ENCODE peak calls at places on chromosome 9, in ten cellular contexts. One of them, this sample, is unnamed.

GRCh38 chr9:119526703-119527102 is 157.5 kb upstream of the BRINP1 start:
- DNase-seq in H1: no peak
- DNase-seq in CD8-positive, alpha-beta T cell: no peak
- DNase-seq in K562: no peak
- DNase-seq in esophagus squamous epithelium: no peak
- DNase-seq in substantia nigra: no peak
- DNase-seq in heart right ventricle: no peak
- DNase-seq in brain microvascular endothelial cell: no peak
- DNase-seq in RWPE1: no peak
- DNase-seq in neural progenitor cell: no peak
- DNase-seq in this sample: no peak

GRCh38 chr9:18910858-18911257 is 122.2 kb downstream of the SAXO1 start:
- DNase-seq in H1: no peak
- DNase-seq in CD8-positive, alpha-beta T cell: no peak
- DNase-seq in K562: no peak
- DNase-seq in esophagus squamous epithelium: no peak
- DNase-seq in substantia nigra: no peak
- DNase-seq in heart right ventricle: no peak
- DNase-seq in brain microvascular endothelial cell: peak; percentile 29
- DNase-seq in RWPE1: no peak
- DNase-seq in neural progenitor cell: no peak
- DNase-seq in this sample: no peak

GRCh38 chr9:124488641-124489040 is 18.6 kb downstream of the NR5A1 start:
- DNase-seq in H1: no peak
- DNase-seq in CD8-positive, alpha-beta T cell: no peak
- DNase-seq in K562: no peak
- DNase-seq in esophagus squamous epithelium: no peak
- DNase-seq in substantia nigra: no peak
- DNase-seq in heart right ventricle: no peak
- DNase-seq in brain microvascular endothelial cell: no peak
- DNase-seq in RWPE1: no peak
- DNase-seq in neural progenitor cell: no peak
- DNase-seq in this sample: no peak

GRCh38 chr9:77092536-77092935 is 73.1 kb downstream of the FOXB2 start:
- DNase-seq in H1: no peak
- DNase-seq in CD8-positive, alpha-beta T cell: no peak
- DNase-seq in K562: no peak
- DNase-seq in esophagus squamous epithelium: no peak
- DNase-seq in substantia nigra: no peak
- DNase-seq in heart right ventricle: no peak
- DNase-seq in brain microvascular endothelial cell: no peak
- DNase-seq in RWPE1: no peak
- DNase-seq in neural progenitor cell: peak; percentile 4
- DNase-seq in this sample: no peak

GRCh38 chr9:110669439-110669838 is 848 bp downstream of the MUSK start:
- DNase-seq in H1: no peak
- DNase-seq in CD8-positive, alpha-beta T cell: no peak
- DNase-seq in K562: no peak
- DNase-seq in esophagus squamous epithelium: no peak
- DNase-seq in substantia nigra: no peak
- DNase-seq in heart right ventricle: no peak
- DNase-seq in brain microvascular endothelial cell: no peak
- DNase-seq in RWPE1: peak; percentile 46
- DNase-seq in neural progenitor cell: no peak
- DNase-seq in this sample: no peak

GRCh38 chr9:136042541-136042940 is 52.5 kb downstream of the NACC2 start:
- DNase-seq in H1: no peak
- DNase-seq in CD8-positive, alpha-beta T cell: no peak
- DNase-seq in K562: no peak
- DNase-seq in esophagus squamous epithelium: no peak
- DNase-seq in substantia nigra: no peak
- DNase-seq in heart right ventricle: no peak
- DNase-seq in brain microvascular endothelial cell: no peak
- DNase-seq in RWPE1: no peak
- DNase-seq in neural progenitor cell: no peak
- DNase-seq in this sample: no peak

GRCh38 chr9:100086097-100086496 is 12.7 kb downstream of the ERP44 start:
- DNase-seq in H1: no peak
- DNase-seq in CD8-positive, alpha-beta T cell: no peak
- DNase-seq in K562: no peak
- DNase-seq in esophagus squamous epithelium: no peak
- DNase-seq in substantia nigra: no peak
- DNase-seq in heart right ventricle: no peak
- DNase-seq in brain microvascular endothelial cell: no peak
- DNase-seq in RWPE1: no peak
- DNase-seq in neural progenitor cell: no peak
- DNase-seq in this sample: no peak

GRCh38 chr9:131642496-131643083 is 97.3 kb downstream of the PRRT1B start:
- DNase-seq in H1: no peak
- DNase-seq in CD8-positive, alpha-beta T cell: no peak
- DNase-seq in K562: no peak
- DNase-seq in esophagus squamous epithelium: no peak
- DNase-seq in substantia nigra: no peak
- DNase-seq in heart right ventricle: no peak
- DNase-seq in brain microvascular endothelial cell: no peak
- DNase-seq in RWPE1: no peak
- DNase-seq in neural progenitor cell: peak; percentile 26
- DNase-seq in this sample: no peak

GRCh38 chr9:2493106-2493505 is 128.5 kb upstream of the VLDLR start:
- DNase-seq in H1: no peak
- DNase-seq in CD8-positive, alpha-beta T cell: no peak
- DNase-seq in K562: no peak
- DNase-seq in esophagus squamous epithelium: no peak
- DNase-seq in substantia nigra: no peak
- DNase-seq in heart right ventricle: no peak
- DNase-seq in brain microvascular endothelial cell: no peak
- DNase-seq in RWPE1: no peak
- DNase-seq in neural progenitor cell: no peak
- DNase-seq in this sample: peak; percentile 10

GRCh38 chr9:79817469-79818004 is 245.8 kb downstream of the TLE4 start:
- DNase-seq in H1: no peak
- DNase-seq in CD8-positive, alpha-beta T cell: no peak
- DNase-seq in K562: no peak
- DNase-seq in esophagus squamous epithelium: no peak
- DNase-seq in substantia nigra: no peak
- DNase-seq in heart right ventricle: no peak
- DNase-seq in brain microvascular endothelial cell: peak; percentile 7
- DNase-seq in RWPE1: no peak
- DNase-seq in neural progenitor cell: peak; percentile 21
- DNase-seq in this sample: no peak

GRCh38 chr9:2159521-2160417 is 144.6 kb downstream of the SMARCA2 start:
- DNase-seq in H1: no peak
- DNase-seq in CD8-positive, alpha-beta T cell: no peak
- DNase-seq in K562: no peak
- DNase-seq in esophagus squamous epithelium: no peak
- DNase-seq in substantia nigra: no peak
- DNase-seq in heart right ventricle: no peak
- DNase-seq in brain microvascular endothelial cell: peak; percentile 14
- DNase-seq in RWPE1: no peak
- DNase-seq in neural progenitor cell: no peak
- DNase-seq in this sample: no peak

GRCh38 chr9:69865986-69866385 is 45.4 kb downstream of the CFAP95 start:
- DNase-seq in H1: no peak
- DNase-seq in CD8-positive, alpha-beta T cell: no peak
- DNase-seq in K562: no peak
- DNase-seq in esophagus squamous epithelium: no peak
- DNase-seq in substantia nigra: no peak
- DNase-seq in heart right ventricle: no peak
- DNase-seq in brain microvascular endothelial cell: no peak
- DNase-seq in RWPE1: no peak
- DNase-seq in neural progenitor cell: no peak
- DNase-seq in this sample: peak; percentile 26

GRCh38 chr9:71648453-71648852 is 119.9 kb downstream of the CEMIP2 start:
- DNase-seq in H1: no peak
- DNase-seq in CD8-positive, alpha-beta T cell: no peak
- DNase-seq in K562: peak; percentile 20
- DNase-seq in esophagus squamous epithelium: no peak
- DNase-seq in substantia nigra: no peak
- DNase-seq in heart right ventricle: no peak
- DNase-seq in brain microvascular endothelial cell: no peak
- DNase-seq in RWPE1: no peak
- DNase-seq in neural progenitor cell: no peak
- DNase-seq in this sample: no peak

GRCh38 chr9:71644819-71645362 is 123.4 kb downstream of the CEMIP2 start:
- DNase-seq in H1: no peak
- DNase-seq in CD8-positive, alpha-beta T cell: no peak
- DNase-seq in K562: no peak
- DNase-seq in esophagus squamous epithelium: no peak
- DNase-seq in substantia nigra: no peak
- DNase-seq in heart right ventricle: no peak
- DNase-seq in brain microvascular endothelial cell: no peak
- DNase-seq in RWPE1: no peak
- DNase-seq in neural progenitor cell: no peak
- DNase-seq in this sample: no peak

GRCh38 chr9:71643330-71643729 is 125.0 kb downstream of the CEMIP2 start:
- DNase-seq in H1: no peak
- DNase-seq in CD8-positive, alpha-beta T cell: no peak
- DNase-seq in K562: no peak
- DNase-seq in esophagus squamous epithelium: no peak
- DNase-seq in substantia nigra: no peak
- DNase-seq in heart right ventricle: no peak
- DNase-seq in brain microvascular endothelial cell: no peak
- DNase-seq in RWPE1: no peak
- DNase-seq in neural progenitor cell: no peak
- DNase-seq in this sample: no peak

GRCh38 chr9:71646131-71646530 is 122.2 kb downstream of the CEMIP2 start:
- DNase-seq in H1: no peak
- DNase-seq in CD8-positive, alpha-beta T cell: no peak
- DNase-seq in K562: no peak
- DNase-seq in esophagus squamous epithelium: no peak
- DNase-seq in substantia nigra: no peak
- DNase-seq in heart right ventricle: no peak
- DNase-seq in brain microvascular endothelial cell: no peak
- DNase-seq in RWPE1: no peak
- DNase-seq in neural progenitor cell: no peak
- DNase-seq in this sample: no peak

GRCh38 chr9:71647094-71647591 is 121.2 kb downstream of the CEMIP2 start:
- DNase-seq in H1: no peak
- DNase-seq in CD8-positive, alpha-beta T cell: peak; percentile 50
- DNase-seq in K562: peak; percentile 61
- DNase-seq in esophagus squamous epithelium: no peak
- DNase-seq in substantia nigra: no peak
- DNase-seq in heart right ventricle: peak; percentile 68
- DNase-seq in brain microvascular endothelial cell: peak; percentile 66
- DNase-seq in RWPE1: peak; percentile 57
- DNase-seq in neural progenitor cell: no peak
- DNase-seq in this sample: peak; percentile 13
- H3K27ac ChIP-seq in H1: no peak overlapping the region
- H3K27ac ChIP-seq in CD8-positive, alpha-beta T cell: no peak overlapping the region
- H3K27ac ChIP-seq in K562: peak overlapping the region; percentile 76
- H3K27ac ChIP-seq in esophagus squamous epithelium: no peak overlapping the region
- H3K27ac ChIP-seq in substantia nigra: no peak overlapping the region
- H3K27ac ChIP-seq in heart right ventricle: no peak overlapping the region
- H3K27ac ChIP-seq in brain microvascular endothelial cell: no peak overlapping the region
- H3K27ac ChIP-seq in RWPE1: peak overlapping the region; percentile 42
- H3K27ac ChIP-seq in neural progenitor cell: no peak overlapping the region
- H3K27ac ChIP-seq in this sample: no peak overlapping the region

GRCh38 chr9:95459218-95459617 is 57.6 kb downstream of the PTCH1 start:
- DNase-seq in H1: no peak
- DNase-seq in CD8-positive, alpha-beta T cell: no peak
- DNase-seq in K562: no peak
- DNase-seq in esophagus squamous epithelium: no peak
- DNase-seq in substantia nigra: no peak
- DNase-seq in heart right ventricle: no peak
- DNase-seq in brain microvascular endothelial cell: no peak
- DNase-seq in RWPE1: no peak
- DNase-seq in neural progenitor cell: no peak
- DNase-seq in this sample: no peak
- H3K27ac ChIP-seq in H1: no peak overlapping the region
- H3K27ac ChIP-seq in CD8-positive, alpha-beta T cell: no peak overlapping the region
- H3K27ac ChIP-seq in K562: no peak overlapping the region
- H3K27ac ChIP-seq in esophagus squamous epithelium: no peak overlapping the region
- H3K27ac ChIP-seq in substantia nigra: no peak overlapping the region
- H3K27ac ChIP-seq in heart right ventricle: no peak overlapping the region
- H3K27ac ChIP-seq in brain microvascular endothelial cell: no peak overlapping the region
- H3K27ac ChIP-seq in RWPE1: no peak overlapping the region
- H3K27ac ChIP-seq in neural progenitor cell: no peak overlapping the region
- H3K27ac ChIP-seq in this sample: no peak overlapping the region

DNA sequence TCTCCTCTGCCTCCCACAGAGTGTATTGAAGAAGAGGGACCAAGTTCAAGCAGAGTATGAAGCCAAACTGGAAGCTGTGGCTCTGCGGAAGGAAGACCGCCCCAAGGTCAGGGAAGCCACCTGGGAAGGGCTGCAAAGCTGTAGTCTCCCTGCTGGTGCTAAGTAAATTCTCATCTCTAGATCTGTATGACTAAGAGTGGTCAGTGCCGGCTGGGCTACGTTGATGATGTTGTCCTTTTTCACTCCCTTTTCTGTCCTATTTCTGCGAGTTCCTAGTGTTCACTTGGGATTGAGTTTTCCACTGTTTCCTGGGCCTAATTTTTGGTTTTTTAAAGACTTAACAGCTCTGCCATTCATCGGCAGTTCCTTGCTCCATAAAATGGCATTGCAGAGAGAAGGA is 39.8 kb downstream of the SLC46A2 start:
- DNase-seq in H1: no peak
- DNase-seq in CD8-positive, alpha-beta T cell: no peak
- DNase-seq in K562: no peak
- DNase-seq in esophagus squamous epithelium: no peak
- DNase-seq in substantia nigra: no peak
- DNase-seq in heart right ventricle: no peak
- DNase-seq in brain microvascular endothelial cell: no peak
- DNase-seq in RWPE1: no peak
- DNase-seq in neural progenitor cell: no peak
- DNase-seq in this sample: no peak
- H3K27ac ChIP-seq in H1: no peak overlapping the region
- H3K27ac ChIP-seq in CD8-positive, alpha-beta T cell: no peak overlapping the region
- H3K27ac ChIP-seq in K562: no peak overlapping the region
- H3K27ac ChIP-seq in esophagus squamous epithelium: no peak overlapping the region
- H3K27ac ChIP-seq in substantia nigra: no peak overlapping the region
- H3K27ac ChIP-seq in heart right ventricle: no peak overlapping the region
- H3K27ac ChIP-seq in brain microvascular endothelial cell: no peak overlapping the region
- H3K27ac ChIP-seq in RWPE1: no peak overlapping the region
- H3K27ac ChIP-seq in neural progenitor cell: no peak overlapping the region
- H3K27ac ChIP-seq in this sample: no peak overlapping the region

DNA sequence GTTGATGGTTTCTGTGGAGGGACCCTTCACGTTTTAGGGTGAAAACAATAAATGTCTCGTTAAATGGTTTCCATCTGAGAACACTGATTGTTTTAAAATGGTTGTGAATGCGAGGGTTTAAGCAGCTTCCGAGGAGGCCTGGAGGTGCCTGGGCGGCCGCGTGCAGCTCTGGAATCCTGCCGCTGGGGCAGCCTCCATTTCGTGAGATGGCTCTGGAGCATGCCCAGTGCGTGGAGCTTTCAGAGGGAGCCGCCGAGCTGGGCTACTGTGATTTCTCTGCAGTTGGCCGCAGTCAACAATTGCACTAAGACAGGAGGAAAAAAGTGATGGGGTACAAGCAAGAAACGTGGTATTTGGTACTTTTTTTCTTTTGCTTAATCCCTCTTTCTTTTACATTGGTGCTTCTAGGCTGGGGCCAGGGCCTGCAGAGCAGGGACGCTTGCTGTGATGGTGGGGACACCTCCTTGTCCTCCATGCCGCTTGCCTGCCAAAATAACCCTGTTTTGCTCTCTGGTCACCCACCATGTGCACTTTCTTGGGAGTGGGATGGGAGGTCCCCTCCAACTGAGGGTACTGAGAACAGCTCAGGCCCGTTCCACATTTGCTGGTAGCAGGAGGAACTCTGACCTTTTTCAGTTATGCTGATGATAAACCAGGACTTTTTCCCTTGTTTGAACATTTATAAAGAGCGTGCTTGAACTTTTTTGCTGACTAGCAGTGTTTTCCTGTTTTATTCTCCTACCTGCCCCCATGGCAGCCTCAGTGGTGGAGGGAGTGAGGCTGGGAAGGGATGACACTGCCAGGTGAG is 47.1 kb downstream of the EHMT1 start:
- DNase-seq in H1: no peak
- DNase-seq in CD8-positive, alpha-beta T cell: no peak
- DNase-seq in K562: no peak
- DNase-seq in esophagus squamous epithelium: no peak
- DNase-seq in substantia nigra: no peak
- DNase-seq in heart right ventricle: no peak
- DNase-seq in brain microvascular endothelial cell: peak; percentile 32
- DNase-seq in RWPE1: no peak
- DNase-seq in neural progenitor cell: peak; percentile 90
- DNase-seq in this sample: no peak
- H3K27ac ChIP-seq in H1: peak overlapping the region; percentile 87
- H3K27ac ChIP-seq in CD8-positive, alpha-beta T cell: no peak overlapping the region
- H3K27ac ChIP-seq in K562: no peak overlapping the region
- H3K27ac ChIP-seq in esophagus squamous epithelium: no peak overlapping the region
- H3K27ac ChIP-seq in substantia nigra: peak overlapping the region; percentile 80
- H3K27ac ChIP-seq in heart right ventricle: no peak overlapping the region
- H3K27ac ChIP-seq in brain microvascular endothelial cell: no peak overlapping the region
- H3K27ac ChIP-seq in RWPE1: peak overlapping the region; percentile 4
- H3K27ac ChIP-seq in neural progenitor cell: peak overlapping the region; percentile 92
- H3K27ac ChIP-seq in this sample: no peak overlapping the region